ENCODE peak calls at places on chromosomes 12 and 14, in seven cellular contexts. K, U, J, O, G, P and N are unnamed samples.

GRCh38 chr14:105912641-105913180 is 386.3 kb downstream of the TMEM121 start:
- DNase-seq in U (no peak), K (no peak), O (no peak), G (no peak), P (no peak), J (no peak), N (no peak)

GRCh38 chr14:76775159-76775694 is 14.0 kb downstream of the VASH1 start:
- DNase-seq in J (no peak), K (no peak), U (no peak), G (no peak), P (no peak), O (no peak), N (no peak)

GRCh38 chr14:56816575-56817391 is 6.5 kb upstream of the OTX2 start:
- DNase-seq in P (no peak), G (no peak), O (no peak), K (no peak), U (no peak), J (no peak), N (no peak)

GRCh38 chr12:40552868-40553267 is 139.4 kb upstream of the CNTN1 start:
- DNase-seq in U (no peak), K (no peak), O (no peak), J (no peak), P (no peak), G (no peak), N (no peak)

GRCh38 chr12:24134092-24134491 is 184.6 kb upstream of the SOX5 start:
- DNase-seq in K (no peak), G (no peak), O (no peak), P (no peak), U (no peak), J (no peak), N (no peak)

GRCh38 chr14:95240859-95241813 is 78.6 kb downstream of the CLMN start:
- DNase-seq in K (no peak), P (no peak), J (no peak), U (no peak), G (no peak), O (no peak), N (no peak)

GRCh38 chr14:96017882-96018281 is 21.3 kb upstream of the C14orf132 start:
- DNase-seq in U (no peak), P (no peak), K (no peak), G (no peak), O (no peak), J (no peak), N (no peak)

GRCh38 chr14:54362759-54363437 is 33.9 kb upstream of the CDKN3 start:
- DNase-seq in J (no peak), U (no peak), K (no peak), P (no peak), G (no peak), O (no peak), N (no peak)

GRCh38 chr14:37270629-37271028 is 72.9 kb downstream of the MIPOL1 start:
- DNase-seq in O (no peak), P (no peak), K (no peak), U (no peak), J (no peak), G (no peak), N (no peak)

GRCh38 chr12:113407931-113408585 is 4.4 kb upstream of the SDS start:
- DNase-seq in O (no peak), P (no peak), J (no peak), G (no peak), K (no peak), U (no peak), N (no peak)

GRCh38 chr12:123369209-123369608 is 4.6 kb upstream of the SBNO1 start:
- DNase-seq in P (no peak), U (no peak), K (no peak), O (no peak), G (no peak), J (no peak), N (no peak)

GRCh38 chr12:111598637-111599458 is at the start of gene ATXN2:
- DNase-seq in O (no peak), U (peak; percentile 74), K (peak; percentile 73), G (peak; percentile 59), P (peak; percentile 80), J (peak; percentile 80), N (peak; percentile 58)

GRCh38 chr14:92959189-92959531 is 36.2 kb downstream of the CHGA start:
- DNase-seq in K (no peak), U (no peak), P (no peak), G (no peak), O (no peak), J (no peak), N (no peak)

GRCh38 chr14:69643430-69644200 is 32.2 kb downstream of the SUSD6 start:
- DNase-seq in O (no peak), J (no peak), G (peak; percentile 86), K (peak; percentile 36), P (peak; percentile 51), U (no peak), N (peak; percentile 38)

GRCh38 chr14:31960039-31960438 is 117.1 kb upstream of the ARHGAP5 start:
- DNase-seq in P (no peak), G (no peak), U (no peak), O (no peak), K (no peak), J (no peak), N (no peak)

GRCh38 chr14:89399594-89400068 is 17.4 kb downstream of the FOXN3 start:
- DNase-seq in G (no peak), U (no peak), P (no peak), J (peak; percentile 49), O (no peak), K (no peak), N (no peak)

GRCh38 chr12:68610435-68611093 is at the start of gene RAP1B:
- DNase-seq in U (peak; percentile 77), K (peak; percentile 89), P (peak; percentile 92), G (peak; percentile 92), J (peak; percentile 89), O (peak; percentile 73), N (peak; percentile 79)

DNA sequence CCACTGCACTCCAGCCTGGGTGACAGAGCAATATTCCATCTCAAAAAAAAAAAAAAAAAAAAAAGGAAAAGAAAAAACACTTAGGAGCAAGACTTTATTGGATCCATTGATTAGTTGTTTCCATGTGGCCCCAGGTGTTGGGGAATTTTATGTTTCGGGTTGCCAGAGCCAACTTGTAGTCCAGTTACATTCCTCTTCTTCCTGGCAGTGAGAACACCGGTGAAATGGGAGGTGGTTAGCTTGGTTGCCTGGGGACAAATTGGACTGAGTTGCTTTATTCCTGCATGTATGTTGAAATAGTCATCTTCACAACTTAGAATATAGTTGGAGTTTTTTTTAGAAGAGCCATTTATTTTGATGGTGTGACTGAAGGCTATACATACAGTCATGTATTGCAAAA is 12.6 kb downstream of the RCOR1 start:
- DNase-seq in J (peak; percentile 52), O (no peak), P (no peak), U (no peak), K (no peak), G (no peak), N (no peak)
- TF ChIP-seq POLR2A in J (no peak), O (no peak), P (no peak), U (no peak), K (no peak), G (no peak), N (no peak)

DNA sequence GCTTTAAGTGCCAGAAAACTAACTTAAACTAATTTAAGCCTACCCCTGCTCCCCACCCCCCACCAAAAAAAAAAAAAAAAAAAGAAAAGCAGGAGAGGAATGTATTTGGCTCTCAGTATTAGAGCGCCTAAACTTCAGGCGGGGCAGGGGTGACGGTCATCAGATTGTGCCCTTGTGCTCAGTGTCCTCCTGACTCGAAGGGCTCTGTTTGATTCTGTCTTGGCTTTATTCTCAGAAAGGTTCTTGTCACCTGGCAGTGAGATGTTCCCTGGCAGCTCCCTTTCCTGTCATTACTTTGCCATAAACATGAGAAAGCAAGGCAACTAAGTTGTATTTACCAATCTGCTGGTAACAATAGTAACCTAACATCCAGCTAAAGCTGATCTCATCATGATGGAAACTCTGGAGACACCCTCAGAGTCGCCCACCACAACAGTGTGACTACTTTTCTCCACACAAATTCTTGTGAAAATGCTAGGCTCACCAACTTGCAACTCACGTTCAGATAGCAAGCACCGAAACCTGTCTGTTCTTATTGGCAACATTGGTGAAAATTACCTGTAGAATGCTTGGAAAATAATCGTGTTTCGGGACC is 39.0 kb upstream of the WNK1 start:
- DNase-seq in K (no peak), O (no peak), P (no peak), J (no peak), G (no peak), U (no peak), N (no peak)
- TF ChIP-seq POLR2A in K (no peak), O (no peak), P (no peak), J (no peak), G (no peak), U (no peak), N (no peak)

DNA sequence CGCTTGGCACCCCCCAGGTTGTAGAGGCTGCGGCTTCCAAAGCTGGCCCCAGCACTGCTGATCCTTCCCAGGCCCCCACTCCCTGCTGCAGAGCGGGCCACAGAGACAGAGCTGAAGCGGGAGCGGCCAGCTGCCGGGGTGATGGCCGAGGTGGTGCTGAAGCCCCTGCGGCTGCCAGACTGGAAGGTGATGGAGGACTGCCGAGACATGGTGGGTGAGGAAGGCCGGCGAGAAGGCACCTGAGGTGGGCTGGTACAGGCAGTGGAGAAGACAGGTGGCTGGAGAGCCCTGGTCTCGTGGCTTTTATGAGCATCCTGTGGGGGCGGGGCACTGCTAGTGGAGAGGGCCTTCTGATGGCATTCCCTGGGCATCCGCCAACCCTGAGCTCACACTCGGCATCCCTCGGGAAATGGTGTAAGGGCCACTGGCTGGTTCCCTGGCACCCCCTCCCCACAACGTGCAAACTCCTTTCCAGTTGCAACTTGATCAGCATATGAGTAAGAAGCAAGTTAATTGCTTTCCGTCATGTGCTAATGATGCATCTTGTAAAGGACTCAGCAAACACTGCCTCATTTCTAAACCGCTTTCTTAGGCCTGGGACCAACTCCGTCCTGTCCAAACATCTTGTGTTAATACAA is at the start of gene KRT75:
- DNase-seq in U (no peak), K (no peak), P (no peak), J (no peak), O (no peak), G (no peak), N (no peak)
- TF ChIP-seq POLR2A in U (no peak), K (no peak), P (no peak), J (no peak), O (no peak), G (no peak), N (no peak)

GRCh38 chr14:67385618-67386017 is 25.5 kb downstream of the EIF2S1 start:
- DNase-seq in G (no peak), U (no peak), J (no peak), O (no peak), K (no peak), P (no peak), N (no peak)

GRCh38 chr14:67390135-67390534 is 21.8 kb downstream of the PLEK2 start:
- DNase-seq in P (no peak), J (no peak), O (no peak), K (no peak), G (no peak), U (no peak), N (no peak)

GRCh38 chr14:67389261-67389660 is 22.7 kb downstream of the PLEK2 start:
- DNase-seq in U (no peak), J (no peak), P (no peak), G (no peak), O (no peak), K (no peak), N (no peak)

GRCh38 chr14:67387195-67387594 is 24.8 kb downstream of the PLEK2 start:
- DNase-seq in J (no peak), U (no peak), G (no peak), O (no peak), K (no peak), P (no peak), N (no peak)

DNA sequence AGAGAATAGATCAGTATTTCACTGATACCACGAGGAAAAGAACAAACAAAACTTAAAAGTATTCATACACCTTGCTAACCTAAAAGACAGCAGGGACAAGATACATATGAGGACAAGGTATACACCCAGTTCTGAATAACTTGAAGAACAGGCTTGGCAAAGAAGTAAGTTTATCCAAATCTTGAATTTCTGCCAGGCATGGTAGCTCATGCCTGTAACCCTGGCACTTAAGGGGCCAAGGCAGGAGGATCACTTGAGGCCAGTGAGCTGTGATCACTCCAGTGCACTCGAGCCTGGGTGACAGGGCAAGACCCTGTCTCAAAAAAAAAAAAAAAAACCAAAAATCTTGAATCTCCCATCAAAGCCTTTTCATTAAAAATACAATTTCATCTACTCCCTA is 25.0 kb downstream of the EIF2S1 start:
- DNase-seq in U (no peak), K (no peak), P (no peak), G (no peak), O (no peak), J (no peak), N (no peak)
- TF ChIP-seq POLR2A in U (no peak), K (no peak), P (no peak), G (no peak), O (no peak), J (no peak), N (no peak)